ENCODE peak calls at places on chromosome 21, in five cellular contexts. One of them, this sample, is unnamed.

GRCh38 chr21:36149788-36150187 is 6.8 kb upstream of the DOP1B start:
- DNase-seq in neuronal stem cell: no peak
- DNase-seq in trophoblast cell: no peak
- DNase-seq in H1: no peak
- DNase-seq in mesenchymal stem cell: no peak
- DNase-seq in this sample: no peak

GRCh38 chr21:42471206-42471605 is 24.8 kb downstream of the RSPH1 start:
- DNase-seq in trophoblast cell: no peak
- DNase-seq in H1: no peak
- DNase-seq in neuronal stem cell: no peak
- DNase-seq in mesenchymal stem cell: no peak
- DNase-seq in this sample: no peak

GRCh38 chr21:31190516-31190915 is 152.2 kb upstream of the KRTAP19-8 start:
- DNase-seq in H1: no peak
- DNase-seq in trophoblast cell: no peak
- DNase-seq in neuronal stem cell: no peak
- DNase-seq in mesenchymal stem cell: no peak
- DNase-seq in this sample: no peak

GRCh38 chr21:37463083-37463780 is 96.7 kb downstream of the DYRK1A start:
- DNase-seq in mesenchymal stem cell: peak; percentile 83
- DNase-seq in neuronal stem cell: no peak
- DNase-seq in H1: no peak
- DNase-seq in trophoblast cell: no peak
- DNase-seq in this sample: no peak

GRCh38 chr21:36647279-36648093 is 51.4 kb upstream of the SIM2 start:
- DNase-seq in mesenchymal stem cell: peak; percentile 61
- DNase-seq in neuronal stem cell: no peak
- DNase-seq in trophoblast cell: peak; percentile 8
- DNase-seq in H1: no peak
- DNase-seq in this sample: peak; percentile 57

GRCh38 chr21:36641886-36642285 is 57.0 kb upstream of the SIM2 start:
- DNase-seq in mesenchymal stem cell: no peak
- DNase-seq in neuronal stem cell: no peak
- DNase-seq in H1: no peak
- DNase-seq in trophoblast cell: no peak
- DNase-seq in this sample: no peak

GRCh38 chr21:42289926-42290325 is 25.3 kb downstream of the TFF3 start:
- DNase-seq in H1: no peak
- DNase-seq in trophoblast cell: no peak
- DNase-seq in neuronal stem cell: no peak
- DNase-seq in mesenchymal stem cell: no peak
- DNase-seq in this sample: no peak

GRCh38 chr21:32386195-32386870 is 6.5 kb downstream of the URB1 start:
- DNase-seq in mesenchymal stem cell: no peak
- DNase-seq in neuronal stem cell: no peak
- DNase-seq in H1: no peak
- DNase-seq in trophoblast cell: no peak
- DNase-seq in this sample: no peak

GRCh38 chr21:29453511-29453910 is 154.8 kb downstream of the BACH1 start:
- DNase-seq in trophoblast cell: no peak
- DNase-seq in H1: no peak
- DNase-seq in mesenchymal stem cell: no peak
- DNase-seq in neuronal stem cell: no peak
- DNase-seq in this sample: no peak

GRCh38 chr21:28579986-28580550 is 412.6 kb downstream of the LTN1 start:
- DNase-seq in mesenchymal stem cell: no peak
- DNase-seq in H1: no peak
- DNase-seq in neuronal stem cell: no peak
- DNase-seq in trophoblast cell: no peak
- DNase-seq in this sample: peak; percentile 55

GRCh38 chr21:17818158-17819113 is 720 bp downstream of the C21orf91 start:
- DNase-seq in trophoblast cell: peak; percentile 23
- DNase-seq in H1: no peak
- DNase-seq in mesenchymal stem cell: peak; percentile 47
- DNase-seq in neuronal stem cell: peak; percentile 49
- DNase-seq in this sample: peak; percentile 46

GRCh38 chr21:35616090-35616489 is 444.2 kb downstream of the SETD4 start:
- DNase-seq in H1: no peak
- DNase-seq in neuronal stem cell: no peak
- DNase-seq in mesenchymal stem cell: peak; percentile 29
- DNase-seq in trophoblast cell: no peak
- DNase-seq in this sample: no peak

GRCh38 chr21:43343095-43343991 is 83.6 kb downstream of the SIK1 start:
- DNase-seq in mesenchymal stem cell: no peak
- DNase-seq in neuronal stem cell: no peak
- DNase-seq in trophoblast cell: peak; percentile 62
- DNase-seq in H1: no peak
- DNase-seq in this sample: no peak

GRCh38 chr21:14685568-14685967 is 139.5 kb upstream of the SAMSN1 start:
- DNase-seq in neuronal stem cell: no peak
- DNase-seq in trophoblast cell: no peak
- DNase-seq in mesenchymal stem cell: no peak
- DNase-seq in H1: no peak
- DNase-seq in this sample: no peak

GRCh38 chr21:35565204-35565611 is 495.1 kb downstream of the SETD4 start:
- DNase-seq in mesenchymal stem cell: peak; percentile 92
- DNase-seq in H1: no peak
- DNase-seq in trophoblast cell: peak; percentile 88
- DNase-seq in neuronal stem cell: no peak
- DNase-seq in this sample: no peak

GRCh38 chr21:36330904-36331303 is 10.9 kb downstream of the MORC3 start:
- DNase-seq in mesenchymal stem cell: peak; percentile 60
- DNase-seq in trophoblast cell: peak; percentile 48
- DNase-seq in H1: no peak
- DNase-seq in neuronal stem cell: no peak
- DNase-seq in this sample: no peak

GRCh38 chr21:32113486-32113885 is 165.4 kb downstream of the MIS18A start:
- DNase-seq in neuronal stem cell: no peak
- DNase-seq in mesenchymal stem cell: no peak
- DNase-seq in H1: no peak
- DNase-seq in trophoblast cell: no peak
- DNase-seq in this sample: no peak

GRCh38 chr21:41222247-41223068 is 54.5 kb downstream of the BACE2 start:
- DNase-seq in neuronal stem cell: no peak
- DNase-seq in H1: no peak
- DNase-seq in trophoblast cell: peak; percentile 17
- DNase-seq in mesenchymal stem cell: no peak
- DNase-seq in this sample: no peak

GRCh38 chr21:42360317-42360716 is 6.0 kb downstream of the TFF1 start:
- DNase-seq in neuronal stem cell: no peak
- DNase-seq in trophoblast cell: no peak
- DNase-seq in mesenchymal stem cell: no peak
- DNase-seq in H1: no peak
- DNase-seq in this sample: no peak

GRCh38 chr21:32411366-32412161 is 942 bp upstream of the EVA1C start:
- DNase-seq in mesenchymal stem cell: peak; percentile 15
- DNase-seq in neuronal stem cell: no peak
- DNase-seq in trophoblast cell: no peak
- DNase-seq in H1: no peak
- DNase-seq in this sample: peak; percentile 39

GRCh38 chr21:41834252-41834925 is 44.8 kb downstream of the PRDM15 start:
- DNase-seq in trophoblast cell: no peak
- DNase-seq in neuronal stem cell: no peak
- DNase-seq in mesenchymal stem cell: no peak
- DNase-seq in H1: no peak
- DNase-seq in this sample: no peak

GRCh38 chr21:38170283-38170682 is 86.5 kb upstream of the KCNJ15 start:
- DNase-seq in H1: peak; percentile 15
- DNase-seq in mesenchymal stem cell: peak; percentile 30
- DNase-seq in trophoblast cell: peak; percentile 24
- DNase-seq in neuronal stem cell: no peak
- DNase-seq in this sample: peak; percentile 65

GRCh38 chr21:43362928-43363314 is 64.0 kb downstream of the SIK1 start:
- DNase-seq in trophoblast cell: no peak
- DNase-seq in mesenchymal stem cell: no peak
- DNase-seq in neuronal stem cell: no peak
- DNase-seq in H1: no peak
- DNase-seq in this sample: no peak

GRCh38 chr21:28378026-28378425 is 614.7 kb downstream of the LTN1 start:
- DNase-seq in trophoblast cell: no peak
- DNase-seq in mesenchymal stem cell: no peak
- DNase-seq in neuronal stem cell: no peak
- DNase-seq in H1: no peak
- DNase-seq in this sample: no peak

GRCh38 chr21:32562426-32562825 is 22.9 kb downstream of the TCP10L start:
- DNase-seq in neuronal stem cell: peak; percentile 18
- DNase-seq in trophoblast cell: no peak
- DNase-seq in H1: no peak
- DNase-seq in mesenchymal stem cell: peak; percentile 9
- DNase-seq in this sample: peak; percentile 62

GRCh38 chr21:32096411-32096810 is 182.4 kb downstream of the MIS18A start:
- DNase-seq in mesenchymal stem cell: no peak
- DNase-seq in trophoblast cell: no peak
- DNase-seq in neuronal stem cell: peak; percentile 26
- DNase-seq in H1: peak; percentile 34
- DNase-seq in this sample: peak; percentile 68

GRCh38 chr21:43353282-43354010 is 73.5 kb downstream of the SIK1 start:
- DNase-seq in H1: no peak
- DNase-seq in mesenchymal stem cell: no peak
- DNase-seq in neuronal stem cell: no peak
- DNase-seq in trophoblast cell: no peak
- DNase-seq in this sample: no peak

GRCh38 chr21:37642493-37642892 is 273.8 kb downstream of the KCNJ6 start:
- DNase-seq in trophoblast cell: no peak
- DNase-seq in neuronal stem cell: no peak
- DNase-seq in H1: no peak
- DNase-seq in mesenchymal stem cell: no peak
- DNase-seq in this sample: peak; percentile 60

GRCh38 chr21:42903817-42904216 is 10.7 kb downstream of the NDUFV3 start:
- DNase-seq in neuronal stem cell: no peak
- DNase-seq in trophoblast cell: no peak
- DNase-seq in mesenchymal stem cell: no peak
- DNase-seq in H1: no peak
- DNase-seq in this sample: no peak

GRCh38 chr21:35940074-35940927 is 120.0 kb downstream of the SETD4 start:
- DNase-seq in neuronal stem cell: peak; percentile 71
- DNase-seq in mesenchymal stem cell: peak; percentile 79
- DNase-seq in trophoblast cell: peak; percentile 38
- DNase-seq in H1: no peak
- DNase-seq in this sample: peak; percentile 32

GRCh38 chr21:36247316-36247715 is 72.7 kb upstream of the MORC3 start:
- DNase-seq in trophoblast cell: no peak
- DNase-seq in H1: no peak
- DNase-seq in neuronal stem cell: no peak
- DNase-seq in mesenchymal stem cell: peak; percentile 26
- DNase-seq in this sample: no peak

GRCh38 chr21:26811031-26811430 is 34.2 kb downstream of the ADAMTS1 start:
- DNase-seq in mesenchymal stem cell: peak; percentile 59
- DNase-seq in neuronal stem cell: no peak
- DNase-seq in trophoblast cell: peak; percentile 63
- DNase-seq in H1: no peak
- DNase-seq in this sample: no peak
- H2BK12ac ChIP-seq in mesenchymal stem cell: no peak overlapping the region
- H2BK12ac ChIP-seq in neuronal stem cell: no peak overlapping the region
- H2BK12ac ChIP-seq in trophoblast cell: no peak overlapping the region
- H2BK12ac ChIP-seq in H1: no peak overlapping the region
- H2BK12ac ChIP-seq in this sample: no peak overlapping the region

DNA sequence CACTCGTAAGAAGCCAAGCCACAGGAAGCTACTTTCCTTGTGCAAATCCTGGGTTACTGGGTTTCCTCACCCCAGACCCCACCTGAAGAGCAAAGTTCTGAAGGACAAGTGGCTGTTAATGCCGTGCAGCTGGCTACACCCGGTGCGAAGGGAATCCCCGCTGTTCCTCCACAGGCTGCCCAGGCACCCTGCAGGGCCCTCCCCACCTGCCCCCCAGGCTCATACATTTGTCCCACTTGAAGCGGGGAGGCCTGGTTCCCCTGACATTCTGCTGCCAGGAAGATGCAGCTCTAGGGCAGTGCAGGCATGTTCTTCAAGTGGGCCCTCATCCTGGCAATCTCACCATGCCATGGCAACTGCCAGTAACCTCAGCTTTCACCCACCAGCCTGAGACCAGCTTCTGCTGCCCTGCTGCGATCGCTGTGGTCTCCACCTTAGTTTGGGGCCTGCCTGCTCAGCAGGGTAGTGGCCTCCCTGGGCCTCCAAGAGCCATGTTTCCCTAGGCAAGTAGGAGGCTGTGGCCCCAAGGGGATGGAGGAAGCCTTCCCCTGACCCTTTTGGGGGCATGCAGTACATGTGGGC is 151.9 kb upstream of the COL6A1 start:
- DNase-seq in mesenchymal stem cell: no peak
- DNase-seq in H1: no peak
- DNase-seq in trophoblast cell: no peak
- DNase-seq in neuronal stem cell: no peak
- DNase-seq in this sample: peak; percentile 22
- H2BK12ac ChIP-seq in mesenchymal stem cell: no peak overlapping the region
- H2BK12ac ChIP-seq in H1: no peak overlapping the region
- H2BK12ac ChIP-seq in trophoblast cell: no peak overlapping the region
- H2BK12ac ChIP-seq in neuronal stem cell: no peak overlapping the region
- H2BK12ac ChIP-seq in this sample: no peak overlapping the region

DNA sequence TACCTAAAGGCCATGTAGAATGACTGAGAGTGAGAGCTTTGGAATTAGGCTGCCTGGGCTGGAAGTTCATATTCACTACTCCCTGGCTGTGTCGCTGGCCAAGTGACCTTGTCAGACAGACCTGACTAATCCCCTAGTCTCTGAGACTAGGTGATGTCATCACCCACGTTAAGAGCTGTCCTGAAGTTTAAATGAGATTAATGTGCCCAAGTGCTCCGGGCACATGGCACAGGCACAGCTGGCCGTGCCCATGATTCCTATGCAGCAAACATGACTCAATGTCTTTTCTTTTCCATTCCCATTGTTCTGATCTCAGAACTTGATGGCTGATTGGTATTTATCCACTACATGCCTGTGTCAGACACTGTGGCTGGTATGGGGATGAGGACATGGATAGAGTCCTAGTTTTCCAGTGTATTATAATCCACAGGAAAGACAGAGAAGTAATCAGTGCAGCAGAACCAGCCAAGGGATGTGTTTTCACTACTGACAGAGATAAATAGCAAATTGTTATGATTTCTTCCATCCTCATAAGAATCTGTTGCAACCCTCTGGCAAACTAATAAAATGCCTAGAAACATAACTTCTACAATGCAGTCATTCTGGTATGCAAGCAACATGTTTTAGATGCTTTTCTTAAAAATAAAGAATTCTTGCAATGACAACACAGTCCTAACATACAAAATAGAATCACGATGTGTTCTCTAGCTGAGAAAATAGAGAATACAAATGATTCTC is 180.9 kb downstream of the PCP4 start:
- DNase-seq in H1: no peak
- DNase-seq in mesenchymal stem cell: no peak
- DNase-seq in trophoblast cell: peak; percentile 40
- DNase-seq in neuronal stem cell: no peak
- DNase-seq in this sample: no peak
- H2BK12ac ChIP-seq in H1: no peak overlapping the region
- H2BK12ac ChIP-seq in mesenchymal stem cell: no peak overlapping the region
- H2BK12ac ChIP-seq in trophoblast cell: no peak overlapping the region
- H2BK12ac ChIP-seq in neuronal stem cell: no peak overlapping the region
- H2BK12ac ChIP-seq in this sample: no peak overlapping the region

DNA sequence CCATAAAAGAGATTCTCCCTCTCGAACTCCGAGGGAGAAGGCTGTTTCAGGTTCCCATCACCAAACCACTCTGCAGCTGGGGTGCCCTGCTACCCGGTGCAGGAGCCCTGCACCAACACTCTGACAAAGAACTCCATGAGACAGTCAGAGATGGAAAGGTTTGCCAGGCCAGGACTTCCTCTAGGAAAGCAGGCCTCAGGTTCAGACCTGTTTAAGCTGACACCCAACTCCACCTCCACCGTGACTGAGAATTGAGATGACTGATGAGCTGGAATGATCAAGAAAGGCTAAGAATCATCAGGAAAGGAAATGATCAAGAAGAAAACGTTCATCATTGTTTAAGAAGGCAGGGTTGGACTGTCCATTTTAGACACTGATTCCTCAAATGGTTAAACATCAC is 46.2 kb upstream of the KCNE1 start:
- DNase-seq in mesenchymal stem cell: no peak
- DNase-seq in neuronal stem cell: no peak
- DNase-seq in H1: no peak
- DNase-seq in trophoblast cell: no peak
- DNase-seq in this sample: no peak
- H2BK12ac ChIP-seq in mesenchymal stem cell: no peak overlapping the region
- H2BK12ac ChIP-seq in neuronal stem cell: no peak overlapping the region
- H2BK12ac ChIP-seq in H1: no peak overlapping the region
- H2BK12ac ChIP-seq in trophoblast cell: no peak overlapping the region
- H2BK12ac ChIP-seq in this sample: no peak overlapping the region